ENCODE peak calls at places on chromosomes 6 and 20, in four cellular contexts. D is GM12878, A is K562, Z is HepG2. R is an unnamed sample.

GRCh38 chr6:36326351-36326995 is 10.2 kb downstream of the BNIP5 start:
- DNase-seq in D (no peak), A (no peak), Z (no peak), R (no peak)

GRCh38 chr20:48759631-48760245 is 68.1 kb downstream of the PREX1 start:
- DNase-seq in Z (no peak), D (no peak), A (no peak), R (no peak)

GRCh38 chr20:54132612-54133433 is 41.0 kb downstream of the CYP24A1 start:
- DNase-seq in D (no peak), Z (peak), A (no peak), R (no peak)

GRCh38 chr6:11202513-11203305 is 29.8 kb downstream of the NEDD9 start:
- DNase-seq in A (no peak), D (no peak), Z (peak), R (peak)

GRCh38 chr20:61173966-61174725 is 77.9 kb upstream of the CDH4 start:
- DNase-seq in D (no peak), Z (no peak), A (no peak), R (no peak)

GRCh38 chr6:40148882-40149573 is 214.8 kb upstream of the MOCS1 start:
- DNase-seq in A (no peak), D (peak), Z (no peak), R (no peak)

GRCh38 chr6:37576336-37576737 is 76.6 kb upstream of the CCDC167 start:
- DNase-seq in D (no peak), Z (no peak), A (no peak), R (no peak)

GRCh38 chr6:4459032-4459431 is 317.2 kb upstream of the CDYL start:
- DNase-seq in Z (peak), A (no peak), D (no peak), R (no peak)

GRCh38 chr20:925516-925915 is 9.4 kb upstream of the ANGPT4 start:
- DNase-seq in D (no peak), A (no peak), Z (no peak), R (no peak)

GRCh38 chr6:119742188-119742803 is 392.7 kb upstream of the MAN1A1 start:
- DNase-seq in D (no peak), Z (peak), A (peak), R (peak)

GRCh38 chr6:108581237-108581931 is 20.7 kb downstream of the FOXO3 start:
- DNase-seq in Z (no peak), D (no peak), A (peak), R (no peak)

GRCh38 chr6:11236351-11236750 is 3.9 kb upstream of the NEDD9 start:
- DNase-seq in A (no peak), Z (no peak), D (peak), R (no peak)

GRCh38 chr20:60964911-60965310 is 287.1 kb upstream of the CDH4 start:
- DNase-seq in A (no peak), Z (no peak), D (no peak), R (no peak)

GRCh38 chr20:50304883-50305635 is 114.4 kb downstream of the CEBPB start:
- DNase-seq in D (no peak), A (no peak), Z (peak), R (no peak)

GRCh38 chr20:51458751-51459439 is 83.6 kb downstream of the NFATC2 start:
- DNase-seq in A (no peak), Z (no peak), D (no peak), R (no peak)

GRCh38 chr20:7980332-7981046 is 39.1 kb downstream of the TMX4 start:
- DNase-seq in Z (peak), D (no peak), A (peak), R (peak)

GRCh38 chr6:56682580-56682979 is 39.9 kb upstream of the DST start:
- DNase-seq in A (no peak), Z (no peak), D (no peak), R (no peak)

GRCh38 chr6:38713812-38714211 is 1.3 kb upstream of the DNAH8 start:
- DNase-seq in D (no peak), Z (no peak), A (no peak), R (no peak)

GRCh38 chr6:51184046-51184445 is 365.4 kb downstream of the TFAP2B start:
- DNase-seq in A (no peak), Z (no peak), D (no peak), R (no peak)

GRCh38 chr6:42165016-42165415 is 8.1 kb upstream of the GUCA1A start:
- DNase-seq in Z (no peak), D (no peak), A (no peak), R (no peak)

GRCh38 chr6:5398530-5398929 is 137.2 kb downstream of the FARS2 start:
- DNase-seq in Z (peak), A (peak), D (no peak), R (peak)

GRCh38 chr20:59081036-59081435 is 38.5 kb upstream of the PRELID3B start:
- DNase-seq in D (no peak), Z (no peak), A (no peak), R (no peak)

GRCh38 chr20:22449115-22449973 is 135.0 kb downstream of the FOXA2 start:
- DNase-seq in A (no peak), Z (no peak), D (no peak), R (no peak)

GRCh38 chr6:144405173-144405572 is 120.0 kb downstream of the UTRN start:
- DNase-seq in D (no peak), Z (no peak), A (no peak), R (no peak)

GRCh38 chr6:34730006-34730405 is 27.3 kb upstream of the SNRPC start:
- DNase-seq in D (no peak), A (no peak), Z (no peak), R (no peak)

GRCh38 chr6:97282726-97283617 is at the start of gene MMS22L:
- DNase-seq in A (peak), Z (peak), D (peak), R (peak)

GRCh38 chr6:28383235-28384142 is 16.1 kb downstream of the ZSCAN12 start:
- DNase-seq in D (no peak), A (peak), Z (peak), R (no peak)

GRCh38 chr6:158629376-158630221 is 14.9 kb downstream of the DYNLT1 start:
- DNase-seq in D (no peak), Z (peak), A (no peak), R (no peak)

GRCh38 chr6:17725083-17725482 is 18.4 kb upstream of the NUP153 start:
- DNase-seq in A (peak), Z (peak), D (no peak), R (peak)

GRCh38 chr20:38764563-38765355 is 16.5 kb downstream of the ACTR5 start:
- DNase-seq in D (no peak), A (no peak), Z (peak), R (no peak)

GRCh38 chr6:143238306-143238705 is 177.6 kb downstream of the AIG1 start:
- DNase-seq in Z (no peak), A (peak), D (no peak), R (no peak)

GRCh38 chr6:143232849-143233248 is 172.2 kb downstream of the AIG1 start:
- DNase-seq in D (peak), Z (peak), A (peak), R (peak)

GRCh38 chr6:143233563-143234285 is 173.0 kb downstream of the AIG1 start:
- DNase-seq in Z (no peak), D (no peak), A (no peak), R (no peak)

GRCh38 chr6:143234686-143235085 is 174.0 kb downstream of the AIG1 start:
- DNase-seq in Z (no peak), A (no peak), D (no peak), R (no peak)

DNA sequence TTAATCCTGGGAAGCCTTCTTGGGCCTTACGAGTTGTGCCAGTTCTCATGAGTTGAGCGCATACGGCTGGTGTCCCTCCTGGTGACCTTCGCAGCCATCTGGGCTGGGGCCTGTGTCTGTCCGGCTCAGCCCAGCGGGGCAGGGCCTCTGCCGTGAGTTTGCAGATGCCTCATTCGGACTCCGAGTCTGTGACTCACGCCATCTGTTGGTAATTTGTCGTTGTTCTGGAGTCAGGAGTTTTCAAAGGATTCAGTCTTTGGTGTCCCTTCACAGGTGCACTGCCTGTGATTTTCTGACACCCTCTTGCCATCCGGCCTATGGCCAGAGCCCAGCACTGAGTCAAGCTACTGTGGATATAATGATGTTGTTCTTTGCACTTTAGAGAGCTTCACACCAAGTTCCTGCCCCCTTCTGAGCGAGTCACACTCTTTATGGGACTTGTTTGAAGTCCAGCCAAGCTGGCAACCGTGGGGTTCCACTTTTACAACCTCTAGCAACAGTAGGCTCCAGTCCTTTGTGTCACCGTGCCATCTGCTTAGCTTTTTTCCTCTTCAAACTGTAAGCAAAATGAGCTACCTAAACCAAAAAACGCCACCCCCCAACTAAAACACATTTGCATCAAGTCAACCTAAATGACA is 175.6 kb downstream of the AIG1 start:
- DNase-seq in D (no peak), A (no peak), Z (no peak), R (no peak)
- TF ChIP-seq TARDBP in D (no peak), A (no peak), Z (no peak), R (no peak)

DNA sequence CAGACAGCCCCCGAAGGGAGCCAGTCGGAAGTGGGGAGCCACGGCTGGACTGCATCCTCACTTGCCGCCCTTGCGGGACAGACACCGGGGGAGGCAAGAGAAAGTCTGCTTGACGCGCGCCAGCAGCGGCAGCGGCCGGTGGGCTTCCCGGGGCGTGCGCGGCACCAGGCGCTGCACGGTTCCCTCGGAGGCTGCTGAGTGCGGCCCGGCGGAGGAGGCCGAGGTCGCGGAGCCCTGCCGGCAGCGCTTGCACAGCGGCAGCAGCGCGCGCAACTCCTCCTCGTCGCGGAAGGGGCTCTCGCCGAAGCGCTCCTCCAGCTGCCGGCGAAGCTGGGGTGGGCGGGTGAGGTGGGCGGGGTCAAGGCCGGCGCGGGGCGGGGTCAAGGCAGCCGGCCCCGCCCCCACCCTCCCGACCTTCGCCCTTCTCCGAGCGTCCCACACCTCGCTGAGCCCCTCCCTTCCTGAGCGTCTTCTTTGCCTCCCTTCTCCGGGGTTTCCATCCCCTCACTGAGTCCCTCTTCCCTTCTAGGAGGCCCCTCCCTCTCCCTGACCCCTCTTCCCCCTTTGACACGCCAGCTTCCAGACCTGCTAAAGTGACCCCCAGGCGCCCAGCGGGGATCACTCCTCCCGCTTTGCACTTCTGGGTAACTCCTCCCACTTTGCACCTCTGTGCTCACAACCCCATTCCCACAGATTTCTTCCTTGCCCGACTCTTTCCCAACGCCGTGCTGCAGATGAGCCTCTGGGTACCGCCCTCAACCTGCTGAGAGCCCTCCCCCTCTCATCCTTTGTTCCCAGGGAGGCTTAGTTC is 8.8 kb downstream of the DUSP15 start:
- DNase-seq in A (peak), D (no peak), Z (peak), R (peak)
- TF ChIP-seq FOXM1 in A (no peak), D (no peak), Z (no peak), R (no peak)

DNA sequence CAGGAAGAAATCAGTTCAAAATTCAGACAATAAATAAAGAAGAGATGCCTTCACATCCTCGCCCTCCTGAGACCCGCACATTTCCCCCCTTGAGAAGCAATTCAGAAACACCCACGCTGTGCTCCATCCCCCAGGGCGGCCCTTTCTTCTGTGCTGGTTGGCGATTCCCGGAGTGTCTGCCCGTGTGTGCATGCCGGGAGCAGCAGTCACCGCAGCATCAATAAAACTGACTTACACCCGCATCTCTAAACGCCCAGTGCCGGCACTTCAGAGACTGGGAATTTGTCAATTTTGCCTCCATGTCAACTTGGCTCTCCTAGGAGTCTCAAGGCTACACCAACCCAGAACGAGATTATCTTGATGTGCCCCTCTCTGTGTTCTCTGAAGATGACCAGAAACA is 67.4 kb upstream of the TRAF3IP2 start:
- DNase-seq in Z (no peak), D (no peak), A (no peak), R (no peak)
- TF ChIP-seq BHLHE40 in Z (no peak), D (no peak), A (no peak), R (no peak)

DNA sequence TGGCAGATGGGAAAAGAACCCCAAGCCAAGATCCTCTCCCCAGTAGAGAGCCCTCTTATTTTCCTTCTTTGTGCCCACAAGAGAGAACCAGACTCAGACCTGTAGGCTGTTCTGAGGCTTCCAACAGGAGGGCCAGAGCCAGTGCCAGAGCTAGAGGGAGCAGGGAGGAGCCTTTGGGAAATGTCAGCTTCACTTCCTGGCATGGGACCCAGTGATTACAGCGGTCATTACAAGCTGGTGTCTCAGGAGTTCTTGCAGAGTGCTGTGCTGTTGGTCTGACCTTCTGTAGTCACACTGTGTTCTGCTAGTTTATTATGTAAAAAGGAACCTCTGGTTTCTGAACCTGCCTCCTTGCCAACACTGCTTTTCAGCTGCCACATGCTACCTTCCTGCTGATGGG is 38.9 kb downstream of the STK35 start:
- DNase-seq in Z (no peak), D (no peak), A (no peak), R (no peak)
- TF ChIP-seq TARDBP in Z (no peak), D (no peak), A (no peak), R (no peak)

GRCh38 chr6:75201901-75202672 is 3.8 kb downstream of the COL12A1 start:
- DNase-seq in A (no peak), Z (no peak), D (no peak), R (no peak)
- TF ChIP-seq FOXM1 in A (no peak), Z (no peak), D (no peak), R (no peak)

DNA sequence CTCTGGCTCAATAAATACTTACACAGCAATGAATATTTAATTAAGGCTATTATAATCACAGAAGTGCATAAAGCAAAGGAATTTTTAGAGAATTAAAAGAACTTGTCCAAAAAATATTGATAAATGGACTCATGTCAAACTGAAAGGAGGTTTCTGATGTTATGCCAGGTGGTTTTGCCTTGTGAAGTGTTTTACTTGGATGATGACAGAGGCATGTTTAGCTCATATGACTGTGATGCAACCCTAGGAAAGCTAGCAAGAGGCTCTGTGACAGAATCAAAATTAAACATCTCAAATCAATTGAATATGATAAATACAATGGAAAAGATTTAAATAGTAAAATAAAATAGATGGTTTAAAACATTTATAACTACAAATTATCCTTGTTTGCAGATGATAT is 137.3 kb downstream of the TMEM200A start:
- DNase-seq in A (no peak), D (no peak), Z (no peak), R (no peak)
- TF ChIP-seq BHLHE40 in A (no peak), D (no peak), Z (no peak), R (no peak)

DNA sequence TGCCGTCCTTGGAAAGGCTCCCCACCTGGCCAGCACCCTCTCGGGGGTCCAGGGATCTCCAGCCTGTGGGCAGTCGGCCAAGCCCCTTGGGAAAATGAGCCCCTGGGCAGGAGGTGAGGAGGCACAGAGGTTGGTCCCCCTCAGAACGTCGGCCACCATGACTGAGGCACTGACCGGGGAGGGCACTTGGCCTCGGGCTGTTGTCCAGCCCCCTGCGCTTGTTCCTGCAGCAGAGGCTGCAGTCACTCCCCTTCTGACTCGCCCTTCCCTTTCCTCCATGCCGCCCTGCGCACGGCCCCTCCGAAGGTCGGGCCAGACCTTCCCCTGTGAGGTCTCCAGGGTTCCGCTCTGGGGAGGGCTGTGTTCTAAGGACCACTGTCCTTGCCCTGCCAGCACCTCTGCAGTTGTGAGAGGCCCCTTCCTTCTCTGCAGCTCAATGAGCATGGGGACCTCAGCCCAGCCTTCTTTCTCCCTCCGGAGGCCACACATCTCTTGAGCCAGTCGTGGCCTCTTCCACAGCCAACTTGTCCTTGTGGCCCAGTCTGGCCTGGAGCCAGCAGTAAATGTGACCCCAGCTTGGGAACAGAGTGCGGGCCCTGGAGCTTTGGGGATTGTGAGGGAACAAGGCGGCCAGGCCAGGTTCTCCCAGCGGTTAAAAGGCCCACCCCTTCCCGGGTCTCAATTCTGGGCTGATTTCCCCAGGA is 195.5 kb downstream of the DLL1 start:
- DNase-seq in D (no peak), A (no peak), Z (no peak), R (no peak)
- TF ChIP-seq TARDBP in D (no peak), A (no peak), Z (no peak), R (no peak)

DNA sequence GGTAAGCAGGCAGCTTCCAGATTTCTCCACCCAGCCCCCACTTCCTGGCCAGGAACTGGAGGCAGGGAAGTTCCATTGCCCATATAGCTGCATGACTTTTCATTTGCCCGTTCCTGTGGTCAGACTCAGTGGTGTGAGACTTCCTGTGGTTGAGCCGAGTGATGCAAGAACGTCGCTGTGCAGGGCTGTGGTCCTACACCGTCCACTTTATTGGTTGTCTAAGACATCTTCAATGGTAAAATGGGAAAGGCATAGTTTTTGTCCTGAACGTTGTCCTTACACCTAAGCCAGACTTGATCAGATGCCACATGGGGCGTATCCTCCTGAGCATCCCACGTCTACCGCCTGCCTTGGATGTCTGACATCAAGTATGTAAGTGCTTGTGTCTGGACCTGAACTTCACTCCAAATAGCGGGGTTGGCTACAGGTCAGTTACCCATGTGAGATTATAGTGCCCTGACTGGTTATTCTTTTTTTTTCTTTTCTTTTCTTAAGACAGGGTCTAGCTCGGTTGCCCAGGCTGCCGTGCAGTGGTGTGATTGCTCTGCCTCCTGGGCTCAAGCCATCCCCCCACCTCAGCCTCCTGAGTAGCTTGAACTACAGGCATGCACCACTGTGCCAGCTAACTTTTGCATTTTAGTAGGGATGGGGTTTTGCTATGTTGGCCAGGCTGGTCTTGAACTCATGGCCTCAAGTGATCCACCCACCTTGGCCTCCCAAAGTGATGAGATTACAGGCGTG is 25.9 kb upstream of the GTSF1L start:
- DNase-seq in Z (no peak), A (no peak), D (peak), R (no peak)
- TF ChIP-seq FOXM1 in Z (no peak), A (no peak), D (peak), R (no peak)